ENCODE peak calls at places on chromosomes 7 and 10, in six cellular contexts. L, M, T, H, F and R are unnamed samples.

GRCh38 chr10:67697646-67698245 is 1.8 kb upstream of the CTNNA3 start:
- DNase-seq in L (peak), M (peak), T (peak), H (peak), F (peak), R (peak)

GRCh38 chr7:50317221-50317678 is 12.7 kb downstream of the IKZF1 start:
- DNase-seq in L (no peak), M (no peak), T (no peak), H (no peak), F (peak), R (no peak)

GRCh38 chr7:141366098-141366621 is 185.1 kb upstream of the AGK start:
- DNase-seq in L (no peak), M (no peak), T (no peak), H (no peak), F (no peak), R (no peak)

GRCh38 chr7:26343320-26343832 is 51.7 kb downstream of the SNX10 start:
- DNase-seq in L (no peak), M (no peak), T (no peak), H (no peak), F (no peak), R (no peak)

GRCh38 chr7:98193474-98194180 is 17.6 kb upstream of the BHLHA15 start:
- DNase-seq in L (no peak), M (no peak), T (no peak), H (no peak), F (no peak), R (no peak)

GRCh38 chr10:14478639-14479038 is 147.9 kb upstream of the FRMD4A start:
- DNase-seq in L (peak), M (peak), T (peak), H (peak), F (peak), R (peak)

GRCh38 chr10:58513189-58514101 is 773 bp downstream of the BICC1 start:
- DNase-seq in L (peak), M (peak), T (peak), H (peak), F (no peak), R (peak)

GRCh38 chr7:95905165-95905564 is 132.8 kb downstream of the DYNC1I1 start:
- DNase-seq in L (peak), M (no peak), T (peak), H (no peak), F (no peak), R (no peak)

GRCh38 chr10:86900955-86901354 is 56.5 kb downstream of the MMRN2 start:
- DNase-seq in L (peak), M (peak), T (peak), H (no peak), F (peak), R (no peak)

GRCh38 chr7:42672339-42672990 is 239.4 kb downstream of the C7orf25 start:
- DNase-seq in L (no peak), M (no peak), T (no peak), H (no peak), F (no peak), R (no peak)

GRCh38 chr10:91312031-91312733 is 91.7 kb downstream of the PCGF5 start:
- DNase-seq in L (peak), M (peak), T (no peak), H (no peak), F (no peak), R (no peak)

GRCh38 chr7:151769189-151769821 is 107.6 kb downstream of the PRKAG2 start:
- DNase-seq in L (no peak), M (no peak), T (no peak), H (no peak), F (peak), R (no peak)

GRCh38 chr10:71423268-71423667 is 26.5 kb downstream of the CDH23 start:
- DNase-seq in L (no peak), M (no peak), T (no peak), H (no peak), F (no peak), R (no peak)

GRCh38 chr7:135317676-135318326 is 84.2 kb downstream of the STRA8 start:
- DNase-seq in L (peak), M (no peak), T (peak), H (no peak), F (peak), R (no peak)

GRCh38 chr7:17680026-17680425 is 260.3 kb downstream of the SNX13 start:
- DNase-seq in L (peak), M (peak), T (peak), H (no peak), F (no peak), R (no peak)

GRCh38 chr10:5070648-5071410 is 23.4 kb upstream of the AKR1C3 start:
- DNase-seq in L (peak), M (peak), T (no peak), H (no peak), F (no peak), R (peak)

GRCh38 chr10:110488124-110488681 is 9.5 kb upstream of the DUSP5 start:
- DNase-seq in L (peak), M (peak), T (no peak), H (no peak), F (no peak), R (no peak)

GRCh38 chr10:133278577-133279265 is 2.1 kb upstream of the ADAM8 start:
- DNase-seq in L (peak), M (peak), T (peak), H (no peak), F (peak), R (no peak)

GRCh38 chr7:347644-348479 is 57.9 kb downstream of the FOXL3 start:
- DNase-seq in L (no peak), M (no peak), T (no peak), H (no peak), F (no peak), R (peak)

GRCh38 chr10:5413012-5413938 is 918 bp downstream of the NET1 start:
- DNase-seq in L (peak), M (peak), T (peak), H (no peak), F (peak), R (peak)

GRCh38 chr10:23742368-23742767 is 303.5 kb downstream of the OTUD1 start:
- DNase-seq in L (no peak), M (no peak), T (no peak), H (no peak), F (no peak), R (no peak)

GRCh38 chr10:121481222-121481621 is 117.0 kb downstream of the FGFR2 start:
- DNase-seq in L (no peak), M (no peak), T (peak), H (no peak), F (no peak), R (no peak)

GRCh38 chr7:15764986-15765385 is 78.5 kb upstream of the MEOX2 start:
- DNase-seq in L (no peak), M (no peak), T (no peak), H (no peak), F (peak), R (no peak)

GRCh38 chr10:26278295-26278694 is 61.7 kb downstream of the GAD2 start:
- DNase-seq in L (no peak), M (no peak), T (no peak), H (no peak), F (no peak), R (no peak)

GRCh38 chr10:46325021-46325420 is 38.2 kb downstream of the ANTXRL start:
- DNase-seq in L (no peak), M (peak), T (no peak), H (no peak), F (no peak), R (no peak)

GRCh38 chr7:136030867-136031318 is 53.7 kb upstream of the MTPN start:
- DNase-seq in L (no peak), M (no peak), T (no peak), H (no peak), F (no peak), R (no peak)

GRCh38 chr7:64574481-64575159 is 11.7 kb upstream of the ZNF680 start:
- DNase-seq in L (peak), M (peak), T (no peak), H (peak), F (no peak), R (no peak)
- H3K4me3 ChIP-seq in L (peak), M (peak), T (no peak), H (peak), F (no peak), R (no peak)

GRCh38 chr7:23472556-23472955 is 2.3 kb upstream of the IGF2BP3 start:
- DNase-seq in L (no peak), M (no peak), T (no peak), H (no peak), F (no peak), R (no peak)
- H3K4me3 ChIP-seq in L (peak), M (no peak), T (peak), H (peak), F (no peak), R (peak)

GRCh38 chr10:124262249-124262865 is 156.4 kb downstream of the OAT start:
- DNase-seq in L (peak), M (no peak), T (no peak), H (no peak), F (no peak), R (no peak)
- H3K4me3 ChIP-seq in L (no peak), M (no peak), T (no peak), H (no peak), F (no peak), R (no peak)

DNA sequence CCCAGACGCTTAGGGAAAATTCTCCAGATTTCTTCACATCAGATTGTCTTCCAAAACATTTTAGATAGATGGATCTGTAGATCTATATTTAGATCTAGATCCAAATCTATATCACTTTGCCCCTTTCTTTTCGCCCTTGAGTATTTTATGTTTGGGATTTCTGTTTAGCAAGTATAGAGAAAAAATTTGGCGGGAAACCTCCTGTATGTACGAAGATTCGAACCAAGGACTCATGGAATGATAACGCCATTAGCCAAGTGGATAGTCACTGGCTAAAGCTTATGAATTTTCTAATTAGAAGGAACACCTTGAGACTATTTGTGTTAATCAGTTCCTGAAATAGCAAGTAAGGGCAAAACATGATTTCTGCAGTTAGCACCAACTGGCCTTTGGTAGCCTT is 1.2 kb downstream of the THNSL1 start:
- DNase-seq in L (no peak), M (no peak), T (no peak), H (no peak), F (no peak), R (peak)
- H3K4me3 ChIP-seq in L (peak), M (no peak), T (peak), H (peak), F (no peak), R (peak)

DNA sequence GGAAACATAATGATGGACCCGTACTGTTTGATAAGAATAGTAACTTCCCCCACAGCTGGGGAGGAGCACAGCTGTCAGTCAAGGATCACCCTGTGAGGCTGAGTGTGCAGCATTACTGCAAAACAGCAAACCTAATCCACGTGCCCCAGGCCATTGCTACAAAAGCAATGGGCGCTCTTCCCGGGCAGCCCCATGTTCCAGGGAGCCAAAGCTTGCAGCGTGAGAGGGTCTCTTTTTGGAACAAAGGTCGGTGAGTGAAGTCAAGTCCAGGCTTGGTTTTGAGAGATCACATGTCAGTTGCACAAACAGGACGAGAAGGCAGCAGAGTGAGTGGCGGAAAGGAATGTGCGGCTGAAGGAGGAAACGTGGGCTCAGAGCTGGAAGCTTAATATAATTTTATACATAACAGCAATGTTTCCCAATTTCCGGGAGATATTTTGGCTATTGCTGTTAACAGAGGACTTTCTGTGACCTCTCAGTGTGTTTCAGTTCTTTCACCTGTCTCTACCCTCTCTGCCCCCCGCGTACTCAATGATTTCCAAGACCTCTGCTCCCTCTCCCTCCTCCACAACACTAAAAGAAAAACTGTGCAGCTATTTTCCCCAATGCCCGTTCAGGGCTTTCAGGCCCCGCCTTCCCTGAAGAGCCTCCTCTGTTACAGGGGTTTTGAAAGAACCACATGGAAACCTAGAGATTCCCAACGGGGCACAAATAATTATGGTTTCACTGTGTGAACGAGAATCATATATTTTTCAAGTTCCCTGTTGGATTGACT is 128.9 kb downstream of the MTPAP start:
- DNase-seq in L (peak), M (peak), T (peak), H (no peak), F (no peak), R (peak)
- H3K4me3 ChIP-seq in L (peak), M (no peak), T (no peak), H (no peak), F (no peak), R (no peak)

DNA sequence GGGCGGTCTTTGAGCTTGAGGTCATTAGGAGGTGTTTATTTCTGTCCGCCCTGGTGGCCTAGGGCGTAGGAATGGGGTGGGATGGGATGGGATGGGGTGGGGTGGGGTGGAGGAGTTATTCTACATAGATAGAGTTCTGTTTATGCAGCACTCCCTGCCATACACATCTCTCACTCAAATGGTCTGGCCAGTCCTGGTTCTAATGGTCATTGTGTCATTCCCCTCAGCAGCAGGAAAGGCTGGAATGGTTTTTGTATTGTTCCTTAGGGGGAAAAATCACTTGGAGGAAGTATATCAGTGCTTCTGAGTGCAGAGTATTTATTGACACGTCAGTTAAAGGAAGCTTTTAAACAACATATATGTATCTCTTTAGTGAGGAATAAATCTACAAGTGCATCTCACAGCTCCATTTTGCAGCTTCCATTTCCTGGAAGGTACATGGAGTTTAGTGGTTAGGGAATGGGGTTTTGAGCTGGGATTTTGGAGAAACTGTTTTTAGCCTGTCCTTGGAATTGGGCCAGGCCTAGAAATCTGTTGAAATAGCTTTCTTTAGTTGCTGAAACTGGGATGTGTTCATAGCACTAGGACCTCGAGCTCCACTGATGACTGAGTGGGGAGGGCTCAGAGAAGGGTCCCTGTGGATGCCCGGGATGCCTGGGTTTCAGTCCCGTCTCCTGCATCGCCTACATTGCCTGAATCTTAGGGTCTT is 8.3 kb downstream of the TSPAN14 start:
- DNase-seq in L (peak), M (peak), T (no peak), H (no peak), F (no peak), R (peak)
- H3K4me3 ChIP-seq in L (no peak), M (no peak), T (no peak), H (no peak), F (no peak), R (peak)